ENCODE peak calls at places on chromosomes 4 and X, in four cellular contexts. One of them, this sample, is unnamed. For H3K79me2, the result is how much of the 10 kb centered on the place peaks cover.

GRCh38 chr4:102606261-102606660 is 105.1 kb downstream of the NFKB1 start:
- DNase-seq in MM.1S: no peak
- DNase-seq in HCT116: no peak
- DNase-seq in mammary epithelial cell: no peak
- DNase-seq in this sample: no peak

GRCh38 chrX:72052415-72053090 is 79.2 kb downstream of the RTL5 start:
- DNase-seq in MM.1S: no peak
- DNase-seq in mammary epithelial cell: no peak
- DNase-seq in HCT116: no peak
- DNase-seq in this sample: no peak

GRCh38 chr4:154004859-154005520 is 216.1 kb upstream of the SFRP2 start:
- DNase-seq in mammary epithelial cell: peak
- DNase-seq in HCT116: no peak
- DNase-seq in MM.1S: no peak
- DNase-seq in this sample: no peak

GRCh38 chr4:174401471-174402130 is 117.9 kb downstream of the CEP44 start:
- DNase-seq in MM.1S: no peak
- DNase-seq in HCT116: no peak
- DNase-seq in mammary epithelial cell: no peak
- DNase-seq in this sample: no peak

GRCh38 chrX:11541510-11541909 is 124.2 kb downstream of the ARHGAP6 start:
- DNase-seq in mammary epithelial cell: no peak
- DNase-seq in HCT116: no peak
- DNase-seq in MM.1S: no peak
- DNase-seq in this sample: no peak

GRCh38 chr4:42359686-42360085 is 37.6 kb upstream of the SHISA3 start:
- DNase-seq in HCT116: no peak
- DNase-seq in MM.1S: no peak
- DNase-seq in mammary epithelial cell: no peak
- DNase-seq in this sample: no peak

GRCh38 chrX:46576458-46576857 is 2.9 kb downstream of the CHST7 start:
- DNase-seq in mammary epithelial cell: no peak
- DNase-seq in HCT116: no peak
- DNase-seq in MM.1S: no peak
- DNase-seq in this sample: no peak

GRCh38 chrX:21490341-21490740 is 116.1 kb downstream of the CNKSR2 start:
- DNase-seq in HCT116: no peak
- DNase-seq in mammary epithelial cell: peak
- DNase-seq in MM.1S: no peak
- DNase-seq in this sample: no peak

GRCh38 chr4:186002853-186003252 is 66.1 kb upstream of the TLR3 start:
- DNase-seq in MM.1S: no peak
- DNase-seq in mammary epithelial cell: no peak
- DNase-seq in HCT116: no peak
- DNase-seq in this sample: no peak

GRCh38 chr4:183986645-183987528 is 81.8 kb downstream of the STOX2 start:
- DNase-seq in HCT116: no peak
- DNase-seq in MM.1S: no peak
- DNase-seq in mammary epithelial cell: no peak
- DNase-seq in this sample: no peak
- H3K4me3 ChIP-seq in HCT116: peak
- H3K4me3 ChIP-seq in MM.1S: no peak
- H3K4me3 ChIP-seq in mammary epithelial cell: peak
- H3K4me3 ChIP-seq in this sample: no peak

GRCh38 chr4:184348311-184349233 is 125.8 kb downstream of the IRF2 start:
- DNase-seq in mammary epithelial cell: no peak
- DNase-seq in HCT116: no peak
- DNase-seq in MM.1S: no peak
- DNase-seq in this sample: peak

GRCh38 chr4:184344899-184345572 is 127.4 kb upstream of the ENPP6 start:
- DNase-seq in mammary epithelial cell: no peak
- DNase-seq in HCT116: no peak
- DNase-seq in MM.1S: peak
- DNase-seq in this sample: no peak

GRCh38 chr4:184349283-184350039 is 124.9 kb downstream of the IRF2 start:
- DNase-seq in mammary epithelial cell: no peak
- DNase-seq in MM.1S: peak
- DNase-seq in HCT116: no peak
- DNase-seq in this sample: no peak

GRCh38 chr4:184345573-184345922 is 127.9 kb upstream of the ENPP6 start:
- DNase-seq in mammary epithelial cell: no peak
- DNase-seq in MM.1S: no peak
- DNase-seq in HCT116: no peak
- DNase-seq in this sample: no peak

DNA sequence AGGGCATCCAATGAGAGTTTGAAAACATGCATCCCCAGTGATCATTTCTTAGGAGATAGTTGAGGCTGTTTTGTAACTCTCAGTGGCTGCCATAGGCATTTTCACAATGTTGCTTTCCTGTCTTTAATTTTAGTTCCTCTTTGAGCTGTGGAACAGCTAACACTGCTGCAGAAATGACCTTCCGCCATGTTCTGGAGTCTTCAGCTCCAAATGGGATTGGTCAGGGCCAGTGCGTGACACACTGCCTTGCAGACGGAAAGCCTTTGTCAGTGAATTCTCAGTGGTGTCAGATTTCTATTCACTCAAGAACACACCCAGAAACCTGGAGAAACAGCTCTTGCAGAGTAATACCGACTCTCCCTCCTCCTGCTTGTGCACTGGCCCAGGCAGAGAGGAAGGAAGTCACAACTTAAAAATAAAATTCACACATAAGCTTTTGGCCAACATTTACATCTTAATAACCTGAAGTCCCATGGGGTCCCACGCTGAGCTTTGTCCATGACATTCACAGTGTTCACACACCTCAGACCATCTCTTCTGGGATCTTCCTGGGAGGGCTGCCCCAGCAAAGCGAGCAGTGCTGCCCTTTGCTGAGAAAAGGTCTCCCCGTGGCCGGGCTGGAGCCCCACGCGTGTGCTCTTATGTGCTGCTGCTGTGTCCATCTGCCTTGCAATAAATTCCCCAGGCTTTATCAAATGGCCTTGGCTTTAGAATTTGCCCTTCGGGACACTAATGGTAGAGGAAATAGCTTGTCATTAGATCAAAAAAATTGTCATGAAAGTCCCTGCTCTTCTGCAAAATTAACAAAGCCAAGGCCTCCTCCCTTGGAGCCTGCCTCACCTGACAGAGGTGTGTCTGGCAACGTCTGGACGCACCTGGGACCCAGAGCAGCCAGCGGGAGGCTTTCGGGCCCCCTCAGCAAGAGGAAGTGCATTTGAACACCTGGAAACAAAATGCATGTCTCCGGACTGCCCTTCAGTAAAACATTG is 126.8 kb downstream of the IRF2 start:
- DNase-seq in MM.1S: peak
- DNase-seq in mammary epithelial cell: peak
- DNase-seq in HCT116: no peak
- DNase-seq in this sample: peak
- H3K27ac ChIP-seq in MM.1S: peak
- H3K27ac ChIP-seq in mammary epithelial cell: no peak
- H3K27ac ChIP-seq in HCT116: no peak
- H3K27ac ChIP-seq in this sample: peak

GRCh38 chr4:161577604-161578301 is 586.0 kb downstream of the FSTL5 start:
- DNase-seq in mammary epithelial cell: peak
- DNase-seq in MM.1S: no peak
- DNase-seq in HCT116: no peak
- DNase-seq in this sample: no peak
- H3K79me2 ChIP-seq in mammary epithelial cell: under half
- H3K79me2 ChIP-seq in MM.1S: under half
- H3K79me2 ChIP-seq in HCT116: under half
- H3K79me2 ChIP-seq in this sample: under half

GRCh38 chrX:103253608-103254007 is 1.3 kb downstream of the TCEAL8 start:
- DNase-seq in HCT116: no peak
- DNase-seq in mammary epithelial cell: no peak
- DNase-seq in MM.1S: no peak
- DNase-seq in this sample: no peak
- H3K4me3 ChIP-seq in HCT116: peak
- H3K4me3 ChIP-seq in mammary epithelial cell: peak
- H3K4me3 ChIP-seq in MM.1S: no peak
- H3K4me3 ChIP-seq in this sample: peak

GRCh38 chr4:64146030-64146429 is 263.2 kb downstream of the TECRL start:
- DNase-seq in HCT116: no peak
- DNase-seq in mammary epithelial cell: no peak
- DNase-seq in MM.1S: no peak
- DNase-seq in this sample: no peak
- H3K27ac ChIP-seq in HCT116: no peak
- H3K27ac ChIP-seq in mammary epithelial cell: no peak
- H3K27ac ChIP-seq in MM.1S: no peak
- H3K27ac ChIP-seq in this sample: no peak

DNA sequence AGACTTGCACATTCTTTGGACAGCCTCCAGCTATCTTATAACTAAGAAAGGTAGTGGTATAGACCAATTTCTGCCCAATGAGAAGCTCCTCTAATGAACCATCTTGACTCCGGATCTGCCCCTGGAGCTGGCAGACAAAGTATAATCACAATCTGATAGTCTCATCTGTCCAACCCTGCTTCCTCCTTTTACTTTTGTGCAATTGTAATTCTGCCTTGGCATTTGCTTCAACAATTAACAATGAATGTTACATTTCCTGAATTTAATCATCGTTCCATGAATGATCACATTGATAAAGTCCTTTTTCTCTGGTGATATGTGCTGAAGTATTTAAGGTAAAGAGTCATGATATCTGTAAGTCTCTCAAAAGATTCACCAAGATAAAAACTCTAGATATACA is 27.8 kb downstream of the FRYL start:
- DNase-seq in HCT116: no peak
- DNase-seq in MM.1S: no peak
- DNase-seq in mammary epithelial cell: no peak
- DNase-seq in this sample: no peak
- H3K79me2 ChIP-seq in HCT116: half or more
- H3K79me2 ChIP-seq in MM.1S: half or more
- H3K79me2 ChIP-seq in mammary epithelial cell: half or more
- H3K79me2 ChIP-seq in this sample: half or more

DNA sequence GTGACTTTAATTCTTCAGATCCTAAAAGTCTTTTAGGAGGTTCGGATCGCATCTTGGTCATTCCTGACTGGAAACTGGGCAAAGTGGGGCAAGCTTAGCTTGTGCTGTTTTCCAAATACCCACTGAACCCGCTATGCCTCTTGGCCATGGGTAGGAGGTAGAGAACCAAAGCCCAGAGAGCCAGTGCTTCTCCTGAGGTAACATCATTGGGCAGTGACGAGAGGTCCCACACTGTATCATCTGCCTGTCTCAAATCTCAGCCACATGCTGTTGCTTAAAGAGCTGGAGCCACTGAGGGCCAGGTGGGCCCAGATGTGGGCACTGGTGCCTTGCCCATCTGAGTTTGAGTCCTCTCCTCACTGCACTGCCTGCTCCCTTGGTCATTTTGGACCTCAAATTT is 68.2 kb downstream of the SLC2A9 start:
- DNase-seq in mammary epithelial cell: no peak
- DNase-seq in HCT116: no peak
- DNase-seq in MM.1S: no peak
- DNase-seq in this sample: no peak
- H3K4me3 ChIP-seq in mammary epithelial cell: no peak
- H3K4me3 ChIP-seq in HCT116: no peak
- H3K4me3 ChIP-seq in MM.1S: no peak
- H3K4me3 ChIP-seq in this sample: no peak

GRCh38 chrX:13008851-13009250 is 33.9 kb downstream of the TMSB4X start:
- DNase-seq in HCT116: no peak
- DNase-seq in MM.1S: no peak
- DNase-seq in mammary epithelial cell: peak
- DNase-seq in this sample: no peak

GRCh38 chrX:13009844-13010243 is 34.6 kb downstream of the FAM9C start:
- DNase-seq in MM.1S: no peak
- DNase-seq in HCT116: no peak
- DNase-seq in mammary epithelial cell: peak
- DNase-seq in this sample: no peak

GRCh38 chrX:13009256-13009655 is 34.3 kb downstream of the TMSB4X start:
- DNase-seq in HCT116: no peak
- DNase-seq in mammary epithelial cell: peak
- DNase-seq in MM.1S: no peak
- DNase-seq in this sample: no peak

GRCh38 chrX:13007519-13008188 is 32.7 kb downstream of the TMSB4X start:
- DNase-seq in mammary epithelial cell: peak
- DNase-seq in HCT116: no peak
- DNase-seq in MM.1S: no peak
- DNase-seq in this sample: no peak

DNA sequence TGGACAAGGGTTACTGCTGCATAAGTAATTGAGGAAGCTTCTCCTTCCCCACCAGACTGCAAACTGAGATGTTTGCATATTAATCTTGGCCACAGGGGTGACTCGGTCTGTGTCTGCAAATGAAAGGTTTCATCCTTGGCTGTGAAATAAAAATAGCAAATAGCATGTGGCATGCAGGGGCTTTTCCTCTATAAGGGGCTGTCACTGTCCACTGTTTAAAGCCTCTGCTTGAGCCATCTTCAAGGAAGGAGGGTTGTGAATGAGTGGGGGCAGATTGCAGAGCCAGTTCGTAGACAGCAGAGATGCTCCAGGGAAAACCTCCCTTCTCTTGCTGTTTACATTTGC is 33.3 kb downstream of the TMSB4X start:
- DNase-seq in mammary epithelial cell: no peak
- DNase-seq in MM.1S: no peak
- DNase-seq in HCT116: no peak
- DNase-seq in this sample: peak
- H3K27ac ChIP-seq in mammary epithelial cell: no peak
- H3K27ac ChIP-seq in MM.1S: no peak
- H3K27ac ChIP-seq in HCT116: no peak
- H3K27ac ChIP-seq in this sample: no peak

GRCh38 chr4:81409836-81410235 is 61.9 kb downstream of the RASGEF1B start:
- DNase-seq in HCT116: no peak
- DNase-seq in MM.1S: no peak
- DNase-seq in mammary epithelial cell: no peak
- DNase-seq in this sample: no peak
- H3K79me2 ChIP-seq in HCT116: under half
- H3K79me2 ChIP-seq in MM.1S: under half
- H3K79me2 ChIP-seq in mammary epithelial cell: under half
- H3K79me2 ChIP-seq in this sample: under half

This sample was measured in OCI-LY7.